ENCODE peak calls at places on chromosomes 5 and 9, in six cellular contexts. G, M, T, O, L and K are unnamed samples.

GRCh38 chr9:122991370-122991830 is 42.1 kb upstream of the GPR21 start:
- DNase-seq in O (no peak), L (no peak), T (no peak), M (peak; percentile 50), G (peak; percentile 69), K (peak; percentile 12)

GRCh38 chr9:29556317-29556716 is 1983.0 kb upstream of the C9orf72 start:
- DNase-seq in O (no peak), G (no peak), M (no peak), L (no peak), T (no peak), K (peak; percentile 25)

GRCh38 chr5:10111575-10111974 is 138.1 kb downstream of the ATPSCKMT start:
- DNase-seq in L (no peak), M (no peak), G (no peak), T (no peak), O (no peak), K (no peak)

GRCh38 chr5:60517850-60518249 is 182.1 kb downstream of the DEPDC1B start:
- DNase-seq in L (no peak), M (no peak), T (no peak), G (no peak), O (no peak), K (no peak)

GRCh38 chr5:102958481-102959011 is 161.4 kb downstream of the GIN1 start:
- DNase-seq in T (no peak), G (no peak), M (no peak), L (no peak), O (no peak), K (no peak)

GRCh38 chr5:83029912-83030311 is 47.3 kb downstream of the TMEM167A start:
- DNase-seq in T (no peak), M (no peak), G (no peak), O (no peak), L (no peak), K (no peak)

GRCh38 chr9:130128782-130129424 is 43.3 kb upstream of the NCS1 start:
- DNase-seq in O (no peak), T (peak; percentile 77), L (peak; percentile 69), G (no peak), M (peak; percentile 31), K (peak; percentile 47)

GRCh38 chr9:93129286-93129685 is 4.8 kb downstream of the NINJ1 start:
- DNase-seq in O (peak; percentile 78), L (peak; percentile 53), T (no peak), G (peak; percentile 61), M (no peak), K (no peak)

GRCh38 chr9:98992885-98993569 is 49.3 kb downstream of the COL15A1 start:
- DNase-seq in G (no peak), T (no peak), L (no peak), O (no peak), M (no peak), K (no peak)

GRCh38 chr9:134622896-134623407 is 18.7 kb upstream of the COL5A1 start:
- DNase-seq in L (peak; percentile 3), T (no peak), M (peak; percentile 6), O (peak; percentile 57), G (peak; percentile 6), K (peak; percentile 2)

GRCh38 chr5:160281275-160281674 is 31.1 kb downstream of the CCNJL start:
- DNase-seq in M (no peak), T (no peak), O (no peak), L (no peak), G (no peak), K (no peak)

GRCh38 chr5:115372121-115372520 is 75.7 kb upstream of the CCDC112 start:
- DNase-seq in M (no peak), O (no peak), L (no peak), G (no peak), T (no peak), K (no peak)

GRCh38 chr9:36461341-36461740 is 61.3 kb upstream of the RNF38 start:
- DNase-seq in G (no peak), M (no peak), T (no peak), O (no peak), L (no peak), K (no peak)

GRCh38 chr9:90003046-90003355 is 398.2 kb downstream of the GADD45G start:
- DNase-seq in T (no peak), G (no peak), M (no peak), O (no peak), L (no peak), K (peak; percentile 49)

GRCh38 chr9:20135119-20135697 is 346.4 kb upstream of the SLC24A2 start:
- DNase-seq in T (no peak), M (no peak), L (no peak), O (no peak), G (no peak), K (no peak)

GRCh38 chr5:10018670-10019069 is 231.0 kb downstream of the ATPSCKMT start:
- DNase-seq in M (no peak), G (no peak), O (no peak), L (no peak), T (no peak), K (no peak)

GRCh38 chr5:129904667-129905466 is 602 bp downstream of the CHSY3 start:
- DNase-seq in O (peak; percentile 63), M (no peak), G (peak; percentile 14), T (no peak), L (peak; percentile 18), K (no peak)

GRCh38 chr5:74949976-74950375 is 83.8 kb upstream of the FAM169A start:
- DNase-seq in G (no peak), L (no peak), M (no peak), O (no peak), T (no peak), K (no peak)

GRCh38 chr5:145708169-145708568 is 127.0 kb downstream of the PRELID2 start:
- DNase-seq in M (no peak), O (no peak), G (no peak), T (no peak), L (no peak), K (no peak)

GRCh38 chr5:118220491-118220890 is 767.9 kb downstream of the DTWD2 start:
- DNase-seq in M (no peak), T (no peak), L (no peak), G (no peak), O (no peak), K (no peak)

GRCh38 chr9:69476797-69477196 is 151.8 kb downstream of the ENTREP1 start:
- DNase-seq in L (no peak), O (no peak), G (no peak), T (no peak), M (no peak), K (no peak)

GRCh38 chr5:101080485-101081240 is 177.6 kb upstream of the ST8SIA4 start:
- DNase-seq in M (no peak), G (no peak), O (no peak), L (peak; percentile 9), T (no peak), K (no peak)

GRCh38 chr9:3527653-3527960 is 1.8 kb upstream of the RFX3 start:
- DNase-seq in G (no peak), M (no peak), L (no peak), T (no peak), O (no peak), K (no peak)

GRCh38 chr9:118990949-118991348 is 378.3 kb downstream of the BRINP1 start:
- DNase-seq in G (no peak), O (no peak), T (no peak), L (no peak), M (no peak), K (no peak)

GRCh38 chr9:5866276-5866675 is 24.4 kb upstream of the MLANA start:
- DNase-seq in L (no peak), T (no peak), G (no peak), M (no peak), O (no peak), K (no peak)

GRCh38 chr5:150022163-150022540 is 21.6 kb downstream of the HMGXB3 start:
- DNase-seq in O (no peak), G (no peak), M (no peak), L (peak; percentile 36), T (no peak), K (no peak)

GRCh38 chr5:149514512-149514911 is 36.7 kb downstream of the CSNK1A1 start:
- DNase-seq in G (no peak), L (no peak), O (no peak), T (no peak), M (no peak), K (no peak)

DNA sequence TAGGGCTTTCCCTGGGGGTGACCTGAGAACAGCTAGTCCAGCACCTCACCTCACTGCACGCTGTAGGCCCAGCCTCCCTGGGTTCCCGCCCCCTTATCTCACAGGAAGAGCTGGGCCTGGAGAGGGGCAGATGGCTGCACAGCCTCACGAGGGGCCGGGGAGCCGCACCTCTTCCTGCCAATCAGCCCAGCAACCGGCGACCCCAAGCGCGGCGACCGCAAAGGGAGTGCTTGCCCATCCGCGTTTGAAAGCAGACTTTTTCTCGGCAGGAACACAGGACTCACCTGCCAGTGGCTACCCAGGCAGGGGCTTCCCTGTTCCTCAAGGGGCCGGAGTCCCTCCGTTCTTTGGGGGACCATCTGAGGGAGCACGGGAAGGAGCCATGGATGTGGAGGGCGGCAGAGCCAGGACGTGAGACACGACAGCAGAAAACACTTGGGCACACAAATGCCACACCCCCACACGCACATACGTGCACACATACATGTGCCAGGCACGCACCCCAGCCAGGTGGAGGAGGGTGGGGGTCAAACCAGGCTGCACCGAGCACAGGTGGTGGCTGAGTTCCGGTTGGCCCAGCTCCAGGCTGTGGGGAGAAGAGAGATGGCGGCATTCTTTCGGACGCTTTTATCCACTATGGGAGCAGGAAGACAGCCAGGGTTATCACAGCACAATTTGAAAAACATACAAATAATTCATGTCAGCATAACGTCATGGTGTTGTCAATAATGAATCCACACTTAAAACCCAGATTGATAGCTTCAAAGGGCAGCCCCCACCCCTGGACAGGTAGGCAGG is 11.3 kb downstream of the TMEM250 start:
- DNase-seq in L (no peak), O (no peak), T (peak; percentile 69), G (no peak), M (no peak), K (no peak)
- TF ChIP-seq POLR2A in L (no peak), O (no peak), T (no peak), G (no peak), M (no peak), K (no peak)

GRCh38 chr5:55377810-55378209 is 70.0 kb downstream of the MTREX start:
- DNase-seq in T (no peak), M (no peak), G (no peak), O (no peak), L (no peak), K (no peak)
- H3K36me3 ChIP-seq in T (no peaks in the 10 kb centered on the region), M (no peaks in the 10 kb centered on the region), G (no peaks in the 10 kb centered on the region), O (peaks cover 49% of the 10 kb centered on the region), L (no peaks in the 10 kb centered on the region), K (peaks cover 2% of the 10 kb centered on the region)

GRCh38 chr5:81779125-81779934 is 28.4 kb upstream of the SSBP2 start:
- DNase-seq in G (peak; percentile 71), M (peak; percentile 38), O (peak; percentile 78), T (peak; percentile 65), L (peak; percentile 60), K (peak; percentile 65)
- H3K4me3 ChIP-seq in G (peak overlapping the region; percentile 18), M (peak overlapping the region; percentile 22), O (peak overlapping the region; percentile 41), T (peak overlapping the region; percentile 21), L (peak overlapping the region; percentile 15), K (peak overlapping the region; percentile 35)

GRCh38 chr5:139648205-139649081 is at the start of gene CXXC5:
- DNase-seq in T (peak; percentile 77), G (peak; percentile 79), M (peak; percentile 78), O (peak; percentile 84), L (peak; percentile 89), K (peak; percentile 71)
- TF ChIP-seq POLR2A in T (peak; percentile 43), G (peak; percentile 75), M (peak; percentile 12), O (no peak), L (no peak), K (peak; percentile 96)

DNA sequence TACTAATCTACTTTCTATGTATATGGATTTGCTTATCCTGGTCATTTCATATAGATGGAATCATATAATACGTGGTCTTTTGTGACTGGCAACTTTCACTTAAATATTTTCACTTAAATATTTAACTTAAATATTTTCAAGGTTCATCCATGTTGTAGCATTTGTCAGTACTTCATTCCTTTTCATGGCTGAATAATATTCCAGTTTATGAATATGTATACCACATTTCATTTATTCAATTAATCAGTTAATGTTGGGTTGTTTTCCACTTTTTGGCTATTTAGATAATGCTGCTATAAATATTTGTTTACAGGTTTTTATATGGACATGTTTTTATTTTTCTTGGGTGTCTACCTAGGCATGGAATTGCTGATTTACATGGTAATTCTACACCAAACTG is 7.7 kb downstream of the PRRC1 start:
- DNase-seq in T (no peak), O (no peak), L (no peak), M (no peak), G (no peak), K (no peak)
- H3K36me3 ChIP-seq in T (no peaks in the 10 kb centered on the region), O (peaks cover 60% of the 10 kb centered on the region), L (no peaks in the 10 kb centered on the region), M (no peaks in the 10 kb centered on the region), G (no peaks in the 10 kb centered on the region), K (no peaks in the 10 kb centered on the region)